ENCODE peak calls at places on chromosomes 5 and 9, in ten cellular contexts. U is right lobe of liver; M is GM20000; J is colonic mucosa; D is GM13977; G is CD4-positive, alpha-beta T cell; L is AG04450; Q is body of pancreas; A is endothelial cell; C is mesothelial cell of epicardium. W is an unnamed sample.

GRCh38 chr9:34957492-34958410 is at the start of gene PHF24:
- DNase-seq in U (no peak), M (peak; percentile 55), J (no peak), D (no peak), G (no peak), L (no peak), Q (no peak), A (peak; percentile 40), C (peak; percentile 53), W (no peak)

GRCh38 chr9:92189782-92190535 is 74.7 kb upstream of the SPTLC1 start:
- DNase-seq in U (no peak), M (no peak), J (no peak), D (no peak), G (no peak), L (no peak), Q (no peak), A (no peak), C (no peak), W (no peak)

GRCh38 chr9:130740218-130741023 is 46.8 kb downstream of the EXOSC2 start:
- DNase-seq in U (no peak), M (no peak), J (no peak), D (no peak), G (no peak), L (no peak), Q (peak; percentile 79), A (no peak), C (no peak), W (no peak)

GRCh38 chr9:100595391-100596199 is 17.7 kb downstream of the CAVIN4 start:
- DNase-seq in U (no peak), M (peak; percentile 53), J (peak; percentile 45), D (peak; percentile 36), G (no peak), L (no peak), Q (no peak), A (peak; percentile 71), C (no peak), W (no peak)

GRCh38 chr5:76104027-76104426 is 20.8 kb downstream of the SV2C start:
- DNase-seq in U (no peak), M (peak; percentile 29), J (peak; percentile 56), D (no peak), G (no peak), L (no peak), Q (peak; percentile 20), A (peak; percentile 78), C (peak; percentile 75), W (no peak)

GRCh38 chr5:54836959-54837534 is 148.3 kb downstream of the ESM1 start:
- DNase-seq in U (no peak), M (no peak), J (no peak), D (no peak), G (no peak), L (no peak), Q (no peak), A (no peak), C (no peak), W (no peak)

GRCh38 chr5:112573441-112573840 is 154.4 kb upstream of the EPB41L4A start:
- DNase-seq in U (no peak), M (no peak), J (no peak), D (no peak), G (no peak), L (no peak), Q (no peak), A (no peak), C (no peak), W (no peak)

GRCh38 chr9:35385042-35385441 is 104.9 kb upstream of the RUSC2 start:
- DNase-seq in U (no peak), M (no peak), J (no peak), D (no peak), G (no peak), L (peak; percentile 37), Q (no peak), A (no peak), C (no peak), W (no peak)

GRCh38 chr5:176178789-176179188 is 59.4 kb upstream of the SIMC1 start:
- DNase-seq in U (no peak), M (no peak), J (no peak), D (no peak), G (no peak), L (no peak), Q (no peak), A (no peak), C (no peak), W (no peak)

GRCh38 chr9:93505518-93506123 is 52.2 kb upstream of the FAM120AOS start:
- DNase-seq in U (no peak), M (no peak), J (peak; percentile 0), D (no peak), G (no peak), L (no peak), Q (no peak), A (no peak), C (no peak), W (no peak)

GRCh38 chr5:175847503-175847902 is 23.9 kb upstream of the CPLX2 start:
- DNase-seq in U (no peak), M (no peak), J (no peak), D (no peak), G (no peak), L (no peak), Q (no peak), A (peak; percentile 25), C (no peak), W (no peak)

GRCh38 chr9:88378317-88378716 is 9.9 kb upstream of the SPIN1 start:
- DNase-seq in U (no peak), M (no peak), J (no peak), D (no peak), G (no peak), L (no peak), Q (no peak), A (no peak), C (no peak), W (no peak)

GRCh38 chr9:97986466-97986865 is 3.3 kb downstream of the ANP32B start:
- DNase-seq in U (no peak), M (no peak), J (no peak), D (peak; percentile 20), G (no peak), L (no peak), Q (no peak), A (no peak), C (no peak), W (no peak)

GRCh38 chr9:109806506-109807115 is 26.6 kb downstream of the PALM2AKAP2 start:
- DNase-seq in U (no peak), M (no peak), J (no peak), D (no peak), G (no peak), L (no peak), Q (no peak), A (no peak), C (no peak), W (no peak)

GRCh38 chr5:167051369-167051768 is 1240.1 kb upstream of the WWC1 start:
- DNase-seq in U (no peak), M (no peak), J (no peak), D (no peak), G (no peak), L (no peak), Q (no peak), A (no peak), C (no peak), W (no peak)

GRCh38 chr5:167049771-167050567 is 1241.5 kb upstream of the WWC1 start:
- DNase-seq in U (no peak), M (no peak), J (no peak), D (no peak), G (no peak), L (no peak), Q (no peak), A (no peak), C (no peak), W (no peak)

GRCh38 chr5:167050568-167051214 is 1240.8 kb upstream of the WWC1 start:
- DNase-seq in U (no peak), M (no peak), J (no peak), D (no peak), G (no peak), L (no peak), Q (no peak), A (peak; percentile 45), C (no peak), W (no peak)

GRCh38 chr5:167049043-167049663 is 1242.3 kb upstream of the WWC1 start:
- DNase-seq in U (no peak), M (peak; percentile 10), J (peak; percentile 49), D (peak; percentile 15), G (no peak), L (no peak), Q (peak; percentile 65), A (peak; percentile 52), C (no peak), W (no peak)
- TF ChIP-seq CTCF in U (peak; percentile 78), M (peak; percentile 16), J (peak; percentile 53), D (peak; percentile 64), G (no peak), L (peak; percentile 26), Q (peak; percentile 82), A (peak; percentile 76), C (peak; percentile 64), W (peak; percentile 38)

DNA sequence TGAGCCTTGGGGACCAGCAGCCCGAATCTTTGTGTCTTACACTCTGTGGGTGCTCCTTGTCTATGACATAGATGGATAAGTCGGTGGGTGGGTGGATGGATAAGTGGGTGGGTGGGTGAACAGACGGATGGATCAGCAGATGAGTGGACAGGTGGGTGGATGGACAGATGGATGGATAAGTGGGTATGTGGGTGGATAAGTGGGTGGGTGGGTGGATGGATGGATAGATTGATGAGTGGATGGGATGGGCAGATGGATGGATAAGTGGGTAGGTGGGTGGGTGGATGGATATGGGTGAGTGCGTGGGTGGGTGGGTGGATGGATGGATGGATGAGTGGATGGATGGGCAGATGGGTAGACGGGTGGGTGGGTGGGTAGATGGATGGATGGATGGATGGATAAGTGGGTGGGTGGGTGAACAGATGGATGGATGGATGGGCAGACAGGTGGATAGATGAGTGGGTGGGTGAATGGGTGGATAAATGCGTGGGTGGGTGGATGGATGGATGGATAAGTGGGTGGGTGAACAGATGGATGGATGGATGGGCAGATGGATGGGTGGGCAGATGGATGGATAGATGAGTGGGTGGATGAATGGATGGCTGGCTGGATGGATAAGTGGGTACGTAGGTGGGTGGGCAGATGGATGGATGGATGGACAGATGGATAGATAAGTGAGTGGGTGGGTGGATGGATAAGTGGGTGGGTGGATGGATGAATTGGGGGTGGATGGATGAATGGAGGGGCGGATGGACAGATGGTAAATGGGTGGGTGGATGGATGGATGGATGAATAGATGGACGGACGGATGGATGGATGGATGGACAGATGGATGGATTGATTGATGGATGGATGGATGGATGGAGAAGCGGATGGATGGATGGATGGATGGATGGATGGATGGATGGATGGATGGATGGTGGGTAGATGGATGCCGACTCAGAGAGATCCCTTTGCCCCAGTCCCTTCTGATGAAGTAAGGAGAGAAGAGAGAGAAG is 121.2 kb downstream of the VAV2 start:
- DNase-seq in U (no peak), M (no peak), J (no peak), D (no peak), G (no peak), L (no peak), Q (no peak), A (no peak), C (no peak), W (no peak)
- TF ChIP-seq CTCF in U (no peak), M (no peak), J (no peak), D (no peak), G (no peak), L (no peak), Q (no peak), A (no peak), C (no peak), W (no peak)

GRCh38 chr5:16489322-16489791 is 23.8 kb upstream of the ZNF622 start:
- DNase-seq in U (no peak), M (peak; percentile 21), J (no peak), D (peak; percentile 26), G (no peak), L (peak; percentile 18), Q (no peak), A (no peak), C (no peak), W (no peak)
- TF ChIP-seq CTCF in U (peak; percentile 84), M (peak; percentile 20), J (peak; percentile 46), D (peak; percentile 52), G (peak; percentile 69), L (peak; percentile 77), Q (peak; percentile 88), A (no peak), C (peak; percentile 42), W (peak; percentile 40)

GRCh38 chr9:129630967-129631672 is 5.2 kb downstream of the NTMT1 start:
- DNase-seq in U (no peak), M (no peak), J (no peak), D (no peak), G (no peak), L (no peak), Q (no peak), A (no peak), C (no peak), W (no peak)
- TF ChIP-seq CTCF in U (no peak), M (no peak), J (no peak), D (no peak), G (no peak), L (no peak), Q (no peak), A (no peak), C (no peak), W (no peak)